ENCODE peak calls at places on chromosomes 7 and 10, in ten cellular contexts. One of them, this sample, is unnamed.

GRCh38 chr7:39133088-39133487 is 155.4 kb downstream of the POU6F2 start:
- DNase-seq in body of pancreas: no peak
- DNase-seq in RWPE1: no peak
- DNase-seq in uterus: no peak
- DNase-seq in ascending aorta: no peak
- DNase-seq in kidney: no peak
- DNase-seq in Caco-2: no peak
- DNase-seq in RWPE2: no peak
- DNase-seq in heart left ventricle: no peak
- DNase-seq in Peyer's patch: no peak
- DNase-seq in this sample: no peak

GRCh38 chr10:120948889-120949382 is 97.8 kb downstream of the WDR11 start:
- DNase-seq in kidney: peak
- DNase-seq in body of pancreas: peak
- DNase-seq in ascending aorta: no peak
- DNase-seq in RWPE2: no peak
- DNase-seq in Peyer's patch: no peak
- DNase-seq in heart left ventricle: peak
- DNase-seq in uterus: no peak
- DNase-seq in RWPE1: no peak
- DNase-seq in Caco-2: no peak
- DNase-seq in this sample: no peak

GRCh38 chr7:137484326-137484725 is 140.8 kb upstream of the PTN start:
- DNase-seq in ascending aorta: no peak
- DNase-seq in RWPE2: no peak
- DNase-seq in Caco-2: no peak
- DNase-seq in uterus: no peak
- DNase-seq in Peyer's patch: no peak
- DNase-seq in heart left ventricle: no peak
- DNase-seq in RWPE1: no peak
- DNase-seq in body of pancreas: no peak
- DNase-seq in kidney: no peak
- DNase-seq in this sample: no peak

GRCh38 chr10:104893711-104894110 is 252.6 kb downstream of the SORCS3 start:
- DNase-seq in body of pancreas: no peak
- DNase-seq in RWPE1: no peak
- DNase-seq in ascending aorta: no peak
- DNase-seq in Peyer's patch: no peak
- DNase-seq in RWPE2: no peak
- DNase-seq in uterus: no peak
- DNase-seq in kidney: no peak
- DNase-seq in heart left ventricle: no peak
- DNase-seq in Caco-2: no peak
- DNase-seq in this sample: no peak

GRCh38 chr10:129841590-129841989 is 122.5 kb downstream of the EBF3 start:
- DNase-seq in Peyer's patch: no peak
- DNase-seq in Caco-2: no peak
- DNase-seq in kidney: no peak
- DNase-seq in ascending aorta: no peak
- DNase-seq in RWPE2: no peak
- DNase-seq in RWPE1: no peak
- DNase-seq in uterus: no peak
- DNase-seq in heart left ventricle: no peak
- DNase-seq in body of pancreas: no peak
- DNase-seq in this sample: no peak

GRCh38 chr10:113486531-113486930 is 66.3 kb upstream of the HABP2 start:
- DNase-seq in body of pancreas: no peak
- DNase-seq in ascending aorta: no peak
- DNase-seq in RWPE1: no peak
- DNase-seq in RWPE2: no peak
- DNase-seq in uterus: no peak
- DNase-seq in Caco-2: no peak
- DNase-seq in kidney: no peak
- DNase-seq in heart left ventricle: no peak
- DNase-seq in Peyer's patch: no peak
- DNase-seq in this sample: no peak

GRCh38 chr10:60985946-60986345 is 42.0 kb upstream of the RHOBTB1 start:
- DNase-seq in RWPE2: no peak
- DNase-seq in Peyer's patch: no peak
- DNase-seq in body of pancreas: no peak
- DNase-seq in ascending aorta: no peak
- DNase-seq in heart left ventricle: no peak
- DNase-seq in uterus: no peak
- DNase-seq in Caco-2: no peak
- DNase-seq in RWPE1: no peak
- DNase-seq in kidney: no peak
- DNase-seq in this sample: no peak

GRCh38 chr7:134470864-134471263 is 12.0 kb upstream of the AKR1B1 start:
- DNase-seq in ascending aorta: no peak
- DNase-seq in Caco-2: no peak
- DNase-seq in kidney: no peak
- DNase-seq in RWPE1: peak
- DNase-seq in body of pancreas: no peak
- DNase-seq in RWPE2: no peak
- DNase-seq in heart left ventricle: no peak
- DNase-seq in uterus: no peak
- DNase-seq in Peyer's patch: no peak
- DNase-seq in this sample: no peak

GRCh38 chr7:131186816-131187215 is 140.9 kb upstream of the MKLN1 start:
- DNase-seq in kidney: no peak
- DNase-seq in heart left ventricle: no peak
- DNase-seq in ascending aorta: no peak
- DNase-seq in body of pancreas: no peak
- DNase-seq in uterus: no peak
- DNase-seq in Peyer's patch: no peak
- DNase-seq in RWPE1: no peak
- DNase-seq in RWPE2: no peak
- DNase-seq in Caco-2: no peak
- DNase-seq in this sample: no peak

GRCh38 chr10:69473304-69473985 is 22.2 kb downstream of the TSPAN15 start:
- DNase-seq in RWPE2: no peak
- DNase-seq in Peyer's patch: no peak
- DNase-seq in uterus: peak
- DNase-seq in heart left ventricle: no peak
- DNase-seq in body of pancreas: no peak
- DNase-seq in ascending aorta: no peak
- DNase-seq in Caco-2: no peak
- DNase-seq in kidney: peak
- DNase-seq in RWPE1: no peak
- DNase-seq in this sample: no peak

GRCh38 chr7:110157631-110158362 is 933.1 kb upstream of the LRRN3 start:
- DNase-seq in ascending aorta: no peak
- DNase-seq in uterus: no peak
- DNase-seq in RWPE2: no peak
- DNase-seq in Peyer's patch: no peak
- DNase-seq in Caco-2: no peak
- DNase-seq in body of pancreas: no peak
- DNase-seq in heart left ventricle: no peak
- DNase-seq in RWPE1: peak
- DNase-seq in kidney: no peak
- DNase-seq in this sample: no peak

GRCh38 chr7:80347173-80347572 is 164.7 kb downstream of the GNAT3 start:
- DNase-seq in Peyer's patch: no peak
- DNase-seq in body of pancreas: no peak
- DNase-seq in Caco-2: no peak
- DNase-seq in kidney: no peak
- DNase-seq in RWPE2: no peak
- DNase-seq in heart left ventricle: no peak
- DNase-seq in uterus: no peak
- DNase-seq in RWPE1: no peak
- DNase-seq in ascending aorta: no peak
- DNase-seq in this sample: no peak

GRCh38 chr7:12244129-12244528 is 33.0 kb downstream of the TMEM106B start:
- DNase-seq in Peyer's patch: no peak
- DNase-seq in RWPE2: no peak
- DNase-seq in RWPE1: peak
- DNase-seq in uterus: no peak
- DNase-seq in kidney: no peak
- DNase-seq in ascending aorta: no peak
- DNase-seq in heart left ventricle: no peak
- DNase-seq in Caco-2: peak
- DNase-seq in body of pancreas: peak
- DNase-seq in this sample: no peak

GRCh38 chr7:1210979-1211608 is 21.6 kb upstream of the UNCX start:
- DNase-seq in RWPE1: no peak
- DNase-seq in RWPE2: no peak
- DNase-seq in Peyer's patch: no peak
- DNase-seq in uterus: no peak
- DNase-seq in body of pancreas: no peak
- DNase-seq in heart left ventricle: no peak
- DNase-seq in kidney: peak
- DNase-seq in Caco-2: no peak
- DNase-seq in ascending aorta: no peak
- DNase-seq in this sample: no peak

GRCh38 chr7:11706666-11707605 is 125.1 kb downstream of the THSD7A start:
- DNase-seq in uterus: no peak
- DNase-seq in RWPE1: no peak
- DNase-seq in Peyer's patch: no peak
- DNase-seq in ascending aorta: no peak
- DNase-seq in heart left ventricle: no peak
- DNase-seq in RWPE2: no peak
- DNase-seq in Caco-2: no peak
- DNase-seq in body of pancreas: peak
- DNase-seq in kidney: no peak
- DNase-seq in this sample: no peak

GRCh38 chr7:9083837-9084236 is 650.4 kb downstream of the NXPH1 start:
- DNase-seq in body of pancreas: no peak
- DNase-seq in Caco-2: no peak
- DNase-seq in Peyer's patch: no peak
- DNase-seq in heart left ventricle: no peak
- DNase-seq in ascending aorta: no peak
- DNase-seq in RWPE2: no peak
- DNase-seq in uterus: no peak
- DNase-seq in RWPE1: no peak
- DNase-seq in kidney: no peak
- DNase-seq in this sample: no peak

GRCh38 chr10:88243847-88244730 is 339.0 kb downstream of the RNLS start:
- DNase-seq in ascending aorta: no peak
- DNase-seq in uterus: peak
- DNase-seq in RWPE1: no peak
- DNase-seq in RWPE2: no peak
- DNase-seq in heart left ventricle: peak
- DNase-seq in body of pancreas: peak
- DNase-seq in Peyer's patch: no peak
- DNase-seq in kidney: peak
- DNase-seq in Caco-2: no peak
- DNase-seq in this sample: no peak

GRCh38 chr10:101525848-101526247 is 62.2 kb downstream of the POLL start:
- DNase-seq in kidney: no peak
- DNase-seq in RWPE1: no peak
- DNase-seq in ascending aorta: no peak
- DNase-seq in uterus: no peak
- DNase-seq in RWPE2: no peak
- DNase-seq in Caco-2: no peak
- DNase-seq in heart left ventricle: no peak
- DNase-seq in body of pancreas: no peak
- DNase-seq in Peyer's patch: no peak
- DNase-seq in this sample: no peak

GRCh38 chr10:55989188-55989587 is 371.9 kb downstream of the ZWINT start:
- DNase-seq in ascending aorta: no peak
- DNase-seq in heart left ventricle: no peak
- DNase-seq in body of pancreas: no peak
- DNase-seq in Peyer's patch: no peak
- DNase-seq in RWPE1: no peak
- DNase-seq in uterus: no peak
- DNase-seq in Caco-2: no peak
- DNase-seq in RWPE2: no peak
- DNase-seq in kidney: no peak
- DNase-seq in this sample: no peak
- TF ChIP-seq CTCF in ascending aorta: no peak
- TF ChIP-seq CTCF in heart left ventricle: no peak
- TF ChIP-seq CTCF in body of pancreas: no peak
- TF ChIP-seq CTCF in Peyer's patch: no peak
- TF ChIP-seq CTCF in RWPE1: peak
- TF ChIP-seq CTCF in uterus: no peak
- TF ChIP-seq CTCF in Caco-2: peak
- TF ChIP-seq CTCF in RWPE2: peak
- TF ChIP-seq CTCF in kidney: no peak
- TF ChIP-seq CTCF in this sample: no peak

GRCh38 chr10:123154092-123154942 is at the start of gene BUB3:
- DNase-seq in kidney: peak
- DNase-seq in body of pancreas: peak
- DNase-seq in RWPE1: peak
- DNase-seq in Peyer's patch: peak
- DNase-seq in heart left ventricle: peak
- DNase-seq in uterus: peak
- DNase-seq in Caco-2: peak
- DNase-seq in RWPE2: peak
- DNase-seq in ascending aorta: peak
- DNase-seq in this sample: peak
- TF ChIP-seq CTCF in kidney: no peak
- TF ChIP-seq CTCF in body of pancreas: no peak
- TF ChIP-seq CTCF in RWPE1: no peak
- TF ChIP-seq CTCF in Peyer's patch: no peak
- TF ChIP-seq CTCF in heart left ventricle: no peak
- TF ChIP-seq CTCF in uterus: peak
- TF ChIP-seq CTCF in Caco-2: no peak
- TF ChIP-seq CTCF in RWPE2: no peak
- TF ChIP-seq CTCF in ascending aorta: no peak
- TF ChIP-seq CTCF in this sample: no peak

DNA sequence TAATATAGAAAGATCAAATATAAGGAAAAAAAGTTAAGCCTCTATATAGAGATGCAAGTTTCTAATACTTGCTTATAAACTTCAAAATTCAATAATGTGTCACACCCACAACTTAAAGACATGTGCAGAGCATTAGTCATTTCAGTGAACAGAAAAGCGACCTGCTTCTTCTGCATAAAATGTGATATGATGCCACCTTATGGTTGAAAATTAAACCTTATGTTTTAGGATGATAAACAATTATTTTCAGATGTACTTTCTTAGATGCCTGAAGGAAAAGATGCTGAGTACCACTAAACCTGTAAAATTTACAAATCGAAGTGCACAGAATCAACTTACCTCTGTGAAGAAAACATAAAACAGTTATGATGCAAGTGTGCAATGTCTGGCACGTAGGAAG is 96.0 kb downstream of the MTERF1 start:
- DNase-seq in body of pancreas: no peak
- DNase-seq in RWPE1: peak
- DNase-seq in uterus: no peak
- DNase-seq in Caco-2: no peak
- DNase-seq in kidney: no peak
- DNase-seq in ascending aorta: no peak
- DNase-seq in heart left ventricle: no peak
- DNase-seq in RWPE2: no peak
- DNase-seq in Peyer's patch: no peak
- DNase-seq in this sample: no peak
- TF ChIP-seq CTCF in body of pancreas: no peak
- TF ChIP-seq CTCF in RWPE1: peak
- TF ChIP-seq CTCF in uterus: peak
- TF ChIP-seq CTCF in Caco-2: peak
- TF ChIP-seq CTCF in kidney: peak
- TF ChIP-seq CTCF in ascending aorta: peak
- TF ChIP-seq CTCF in heart left ventricle: peak
- TF ChIP-seq CTCF in RWPE2: peak
- TF ChIP-seq CTCF in Peyer's patch: no peak
- TF ChIP-seq CTCF in this sample: no peak

DNA sequence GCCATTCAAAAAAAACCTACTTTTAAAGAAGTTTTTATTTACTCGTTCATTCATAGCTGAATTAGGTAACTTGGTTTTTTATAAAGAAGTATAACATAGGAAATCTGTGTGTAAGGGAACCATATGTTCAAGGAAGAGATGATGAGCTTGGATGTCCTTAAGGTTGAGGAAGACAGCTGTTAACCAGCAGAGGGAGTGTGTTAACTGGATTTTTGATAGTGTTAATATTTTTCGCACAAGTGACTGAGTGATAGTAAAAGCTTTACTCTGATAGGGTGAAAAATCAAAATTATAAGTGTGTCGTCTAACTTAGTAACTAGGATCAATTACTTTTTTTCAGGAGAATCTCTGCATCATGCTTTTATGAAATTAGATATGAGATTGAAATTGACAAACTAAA is 134.7 kb downstream of the ARL5B start:
- DNase-seq in Caco-2: no peak
- DNase-seq in ascending aorta: no peak
- DNase-seq in kidney: no peak
- DNase-seq in RWPE2: no peak
- DNase-seq in RWPE1: peak
- DNase-seq in Peyer's patch: no peak
- DNase-seq in body of pancreas: no peak
- DNase-seq in heart left ventricle: no peak
- DNase-seq in uterus: no peak
- DNase-seq in this sample: no peak
- TF ChIP-seq CTCF in Caco-2: peak
- TF ChIP-seq CTCF in ascending aorta: no peak
- TF ChIP-seq CTCF in kidney: no peak
- TF ChIP-seq CTCF in RWPE2: peak
- TF ChIP-seq CTCF in RWPE1: peak
- TF ChIP-seq CTCF in Peyer's patch: no peak
- TF ChIP-seq CTCF in body of pancreas: no peak
- TF ChIP-seq CTCF in heart left ventricle: peak
- TF ChIP-seq CTCF in uterus: no peak
- TF ChIP-seq CTCF in this sample: no peak

This sample was measured in CD14-positive monocyte.